ENCODE peak calls at places on chromosomes 13 and 19, in five cellular contexts. U is transverse colon, V is suprapubic skin, X is A549, Y is upper lobe of left lung. I is an unnamed sample.

GRCh38 chr19:38653028-38653571 is 5.7 kb downstream of the ACTN4 start:
- DNase-seq in U (peak; percentile 78), V (no peak), X (no peak), Y (no peak), I (no peak)

GRCh38 chr13:79989251-79989661 is 351.7 kb downstream of the SPRY2 start:
- DNase-seq in U (peak; percentile 49), V (no peak), X (no peak), Y (no peak), I (no peak)

GRCh38 chr13:50225188-50226155 is 210.2 kb downstream of the KCNRG start:
- DNase-seq in U (no peak), V (no peak), X (no peak), Y (no peak), I (no peak)

GRCh38 chr19:31347828-31348314 is 1.4 kb downstream of the TSHZ3 start:
- DNase-seq in U (no peak), V (no peak), X (no peak), Y (no peak), I (peak; percentile 38)

GRCh38 chr13:32804673-32805260 is 211.5 kb upstream of the KL start:
- DNase-seq in U (no peak), V (no peak), X (no peak), Y (no peak), I (no peak)

GRCh38 chr19:32647361-32647760 is 27.6 kb downstream of the ANKRD27 start:
- DNase-seq in U (no peak), V (no peak), X (no peak), Y (no peak), I (no peak)

GRCh38 chr19:13726323-13726722 is 38.0 kb upstream of the MRI1 start:
- DNase-seq in U (no peak), V (no peak), X (no peak), Y (no peak), I (no peak)

GRCh38 chr13:87172166-87172825 is 498.9 kb upstream of the SLITRK5 start:
- DNase-seq in U (no peak), V (no peak), X (no peak), Y (no peak), I (no peak)

GRCh38 chr19:4488496-4488895 is 16.4 kb downstream of the HDGFL2 start:
- DNase-seq in U (no peak), V (no peak), X (no peak), Y (no peak), I (no peak)

GRCh38 chr13:99380921-99381645 is 73.9 kb upstream of the GPR183 start:
- DNase-seq in U (no peak), V (no peak), X (no peak), Y (no peak), I (no peak)

GRCh38 chr13:51995677-51996551 is 15.3 kb downstream of the ATP7B start:
- DNase-seq in U (peak; percentile 45), V (no peak), X (no peak), Y (no peak), I (no peak)

GRCh38 chr19:41801682-41802317 is 5.4 kb downstream of the CEACAM3 start:
- DNase-seq in U (no peak), V (no peak), X (no peak), Y (no peak), I (no peak)

GRCh38 chr13:25111557-25111956 is 15.6 kb downstream of the PABPC3 start:
- DNase-seq in U (no peak), V (no peak), X (no peak), Y (no peak), I (no peak)

GRCh38 chr13:106183410-106184128 is 351.9 kb downstream of the EFNB2 start:
- DNase-seq in U (peak; percentile 75), V (no peak), X (no peak), Y (no peak), I (no peak)

GRCh38 chr13:110815471-110816204 is 99.2 kb downstream of the ANKRD10 start:
- DNase-seq in U (no peak), V (no peak), X (no peak), Y (no peak), I (no peak)

GRCh38 chr19:8571006-8571411 is 6.2 kb downstream of the MYO1F start:
- DNase-seq in U (peak; percentile 55), V (peak; percentile 62), X (peak; percentile 59), Y (no peak), I (no peak)

GRCh38 chr13:67107973-67108372 is 122.2 kb downstream of the PCDH9 start:
- DNase-seq in U (no peak), V (no peak), X (no peak), Y (peak; percentile 44), I (no peak)

GRCh38 chr19:1132625-1133383 is 29.0 kb downstream of the GPX4 start:
- DNase-seq in U (peak; percentile 47), V (no peak), X (no peak), Y (peak; percentile 89), I (no peak)

GRCh38 chr19:17450264-17451075 is 2.0 kb upstream of the TMEM221 start:
- DNase-seq in U (no peak), V (no peak), X (no peak), Y (no peak), I (no peak)

GRCh38 chr19:21023901-21024300 is 3.4 kb downstream of the ZNF430 start:
- DNase-seq in U (no peak), V (no peak), X (no peak), Y (no peak), I (no peak)

GRCh38 chr19:42032428-42032827 is 37.6 kb downstream of the GRIK5 start:
- DNase-seq in U (no peak), V (no peak), X (no peak), Y (no peak), I (no peak)

GRCh38 chr13:29654384-29654783 is 58.9 kb upstream of the SLC7A1 start:
- DNase-seq in U (no peak), V (no peak), X (no peak), Y (no peak), I (no peak)

GRCh38 chr19:9381367-9381785 is 18.6 kb downstream of the ZNF177 start:
- DNase-seq in U (no peak), V (no peak), X (no peak), Y (no peak), I (no peak)

GRCh38 chr13:52127783-52128702 is 830 bp downstream of the NEK5 start:
- DNase-seq in U (peak; percentile 71), V (no peak), X (peak; percentile 60), Y (no peak), I (peak; percentile 73)

GRCh38 chr19:18774782-18775444 is 16.2 kb downstream of the COMP start:
- DNase-seq in U (no peak), V (no peak), X (no peak), Y (peak; percentile 82), I (no peak)

GRCh38 chr13:33004454-33004853 is 11.8 kb upstream of the KL start:
- DNase-seq in U (no peak), V (peak; percentile 74), X (no peak), Y (no peak), I (no peak)

GRCh38 chr13:96052655-96053002 is 572 bp downstream of the UGGT2 start:
- DNase-seq in U (no peak), V (no peak), X (peak; percentile 39), Y (no peak), I (no peak)

DNA sequence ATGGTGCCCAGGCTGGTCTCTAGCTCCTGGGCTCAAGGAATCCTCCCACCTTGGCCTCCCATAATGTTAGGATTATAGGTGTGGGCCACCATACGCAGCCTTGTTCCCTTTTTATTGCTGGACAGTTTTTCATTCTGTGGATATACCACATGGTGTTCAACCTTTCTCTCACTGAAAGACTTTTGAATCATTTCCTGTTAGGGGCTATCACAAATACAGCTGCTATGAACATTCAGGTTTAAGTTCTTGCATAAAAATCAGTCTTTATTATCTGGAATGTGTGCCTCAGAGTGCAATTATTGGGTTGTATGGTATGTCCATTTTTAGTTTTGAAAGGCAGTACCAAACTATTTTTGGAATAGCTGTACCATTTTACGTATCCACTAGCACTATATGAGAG is 647.2 kb downstream of the LIG4 start:
- DNase-seq in U (no peak), V (no peak), X (no peak), Y (no peak), I (no peak)
- TF ChIP-seq EP300 in U (no peak), V (no peak), X (no peak), Y (no peak), I (no peak)

GRCh38 chr19:44689290-44690130 is 9.4 kb upstream of the CEACAM16 start:
- DNase-seq in U (peak; percentile 85), V (no peak), X (peak; percentile 66), Y (peak; percentile 61), I (peak; percentile 60)
- TF ChIP-seq CTCF in U (peak; percentile 95), V (peak; percentile 51), X (peak; percentile 99), Y (peak; percentile 91), I (peak; percentile 93)

GRCh38 chr19:44891016-44891882 is at the start of gene TOMM40:
- DNase-seq in U (peak; percentile 100), V (peak; percentile 100), X (peak; percentile 99), Y (no peak), I (no peak)
- TF ChIP-seq POLR2A in U (peak; percentile 44), V (no peak), X (peak; percentile 65), Y (no peak), I (no peak)

DNA sequence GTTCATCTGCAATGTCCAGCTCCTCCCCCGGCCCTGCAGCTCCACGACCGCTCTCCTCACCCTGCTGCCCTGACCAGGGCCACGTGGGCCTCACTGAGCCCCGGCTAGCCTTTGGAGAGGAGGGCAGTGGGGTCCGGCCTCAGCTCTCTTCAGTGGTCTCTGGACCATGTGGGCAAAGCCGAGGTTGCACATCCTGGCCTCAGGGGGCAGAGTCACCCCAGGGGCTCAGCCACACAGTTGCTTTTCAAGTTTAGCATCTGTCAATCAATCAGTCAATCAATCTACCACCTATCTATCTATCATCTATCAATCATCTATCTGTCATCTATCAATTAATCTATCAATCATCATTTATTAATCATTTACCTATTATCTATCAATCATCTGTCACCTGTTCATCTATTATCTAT is 3.0 kb upstream of the DIRAS1 start:
- DNase-seq in U (no peak), V (no peak), X (no peak), Y (no peak), I (no peak)
- TF ChIP-seq EP300 in U (no peak), V (no peak), X (no peak), Y (no peak), I (no peak)

GRCh38 chr13:73544175-73544574 is 485.4 kb downstream of the KLF5 start:
- DNase-seq in U (no peak), V (no peak), X (no peak), Y (no peak), I (no peak)
- TF ChIP-seq CTCF in U (no peak), V (no peak), X (peak; percentile 25), Y (no peak), I (no peak)